ENCODE peak calls at places on chromosome 4, in seven cellular contexts. Y, H, E, G, O, R and N are unnamed samples.

GRCh38 chr4:87465739-87466366 is 43.5 kb downstream of the NUDT9 start:
- DNase-seq in E (no peak), H (peak), G (no peak), Y (no peak), O (peak), R (peak), N (peak)

GRCh38 chr4:183324619-183325018 is 2.4 kb upstream of the CLDN24 start:
- DNase-seq in Y (no peak), E (no peak), R (no peak), O (no peak), G (no peak), H (no peak), N (no peak)

GRCh38 chr4:113394730-113395530 is 345.5 kb downstream of the ANK2 start:
- DNase-seq in E (peak), R (peak), O (peak), G (peak), H (peak), Y (no peak), N (peak)

GRCh38 chr4:182752158-182752910 is 164.9 kb downstream of the DCTD start:
- DNase-seq in R (no peak), Y (no peak), O (no peak), G (no peak), H (peak), E (no peak), N (no peak)

GRCh38 chr4:1463088-1463926 is 57.1 kb upstream of the NKX1-1 start:
- DNase-seq in O (no peak), H (peak), G (no peak), Y (peak), E (no peak), R (no peak), N (no peak)

GRCh38 chr4:129335263-129335662 is 239.3 kb downstream of the C4orf33 start:
- DNase-seq in G (peak), O (no peak), H (no peak), E (no peak), Y (no peak), R (no peak), N (no peak)

GRCh38 chr4:128574706-128575105 is 234.8 kb upstream of the JADE1 start:
- DNase-seq in E (peak), O (peak), G (peak), Y (peak), H (peak), R (peak), N (peak)

GRCh38 chr4:109746728-109747127 is 16.9 kb upstream of the PLA2G12A start:
- DNase-seq in G (no peak), Y (no peak), H (no peak), O (no peak), E (no peak), R (no peak), N (no peak)

GRCh38 chr4:172202480-172203076 is 389.4 kb downstream of the GALNTL6 start:
- DNase-seq in E (no peak), O (peak), G (no peak), R (no peak), H (peak), Y (no peak), N (no peak)